ENCODE peak calls at places on chromosome 22, in nine cellular contexts. G, U, O, S, Q, N, T, V and D are unnamed samples.

GRCh38 chr22:47128216-47129215 is 366.1 kb downstream of the TBC1D22A start:
- DNase-seq in Q (no peak), U (no peak), N (no peak), O (no peak), S (no peak), G (no peak), V (no peak), T (no peak), D (no peak)

GRCh38 chr22:24592144-24592845 is 578 bp downstream of the LRRC75B start:
- DNase-seq in T (no peak), G (no peak), N (peak), V (no peak), U (peak), O (no peak), S (no peak), Q (no peak), D (no peak)

GRCh38 chr22:19731361-19731725 is 8.0 kb downstream of the GP1BB start:
- DNase-seq in O (no peak), S (no peak), V (no peak), N (no peak), U (no peak), G (no peak), T (no peak), Q (no peak), D (no peak)

GRCh38 chr22:32917577-32918375 is 116.3 kb downstream of the TIMP3 start:
- DNase-seq in S (no peak), G (no peak), T (no peak), U (no peak), V (no peak), N (peak), O (no peak), Q (no peak), D (no peak)

GRCh38 chr22:49394116-49394785 is 433.4 kb downstream of the BRD1 start:
- DNase-seq in T (no peak), V (no peak), U (no peak), S (no peak), O (no peak), N (no peak), G (no peak), Q (no peak), D (no peak)

GRCh38 chr22:23622634-23623033 is 9.5 kb downstream of the DRICH1 start:
- DNase-seq in Q (peak), V (no peak), N (no peak), U (no peak), O (no peak), S (no peak), T (no peak), G (no peak), D (no peak)

GRCh38 chr22:33014621-33015020 is 43.6 kb downstream of the SYN3 start:
- DNase-seq in U (no peak), O (no peak), G (no peak), T (no peak), Q (no peak), S (no peak), V (no peak), N (no peak), D (no peak)

GRCh38 chr22:20080776-20081654 is 974 bp downstream of the DGCR8 start:
- DNase-seq in U (peak), N (peak), Q (peak), V (no peak), S (peak), O (no peak), G (no peak), T (no peak), D (peak)

GRCh38 chr22:47201996-47202818 is 439.8 kb downstream of the TBC1D22A start:
- DNase-seq in T (no peak), Q (no peak), N (no peak), U (no peak), G (no peak), O (no peak), S (no peak), V (no peak), D (no peak)

GRCh38 chr22:38831166-38831945 is 12.5 kb downstream of the NPTXR start:
- DNase-seq in V (no peak), S (peak), O (no peak), G (no peak), N (peak), U (no peak), T (peak), Q (peak), D (no peak)

GRCh38 chr22:19514831-19515565 is 9.2 kb downstream of the CLDN5 start:
- DNase-seq in N (no peak), G (no peak), U (no peak), O (no peak), Q (peak), S (no peak), T (no peak), V (no peak), D (no peak)

GRCh38 chr22:46075764-46076531 is 74.4 kb upstream of the PPARA start:
- DNase-seq in Q (no peak), U (no peak), V (no peak), T (no peak), G (no peak), N (no peak), S (no peak), O (no peak), D (no peak)

GRCh38 chr22:39343259-39344045 is 6.3 kb upstream of the SYNGR1 start:
- DNase-seq in G (peak), O (no peak), N (peak), V (peak), U (no peak), S (no peak), Q (peak), T (no peak), D (peak)

GRCh38 chr22:19782533-19782932 is 22.0 kb downstream of the TBX1 start:
- DNase-seq in O (no peak), G (no peak), V (no peak), Q (no peak), N (no peak), T (no peak), S (no peak), U (no peak), D (no peak)

GRCh38 chr22:29519996-29520395 is 33.6 kb downstream of the THOC5 start:
- DNase-seq in N (no peak), V (no peak), G (no peak), U (no peak), Q (no peak), O (no peak), S (no peak), T (no peak), D (no peak)

GRCh38 chr22:38432264-38432663 is 22.7 kb downstream of the KCNJ4 start:
- DNase-seq in V (no peak), O (peak), N (no peak), U (no peak), Q (no peak), G (no peak), S (no peak), T (no peak), D (no peak)

GRCh38 chr22:46077669-46078099 is 72.6 kb upstream of the PPARA start:
- DNase-seq in T (no peak), Q (no peak), G (no peak), V (no peak), O (no peak), U (no peak), N (no peak), S (no peak), D (no peak)

GRCh38 chr22:45072322-45072903 is 62.6 kb upstream of the PHF21B start:
- DNase-seq in O (no peak), G (no peak), U (no peak), N (peak), T (peak), Q (peak), S (no peak), V (peak), D (no peak)

GRCh38 chr22:17734197-17734596 is 40.1 kb downstream of the BID start:
- DNase-seq in G (no peak), U (no peak), O (no peak), V (no peak), N (peak), Q (peak), T (no peak), S (no peak), D (peak)

GRCh38 chr22:35782504-35782903 is 64.8 kb downstream of the APOL5 start:
- DNase-seq in S (no peak), U (no peak), Q (no peak), N (no peak), G (no peak), T (no peak), V (no peak), O (no peak), D (no peak)

GRCh38 chr22:48757581-48757980 is 1070.1 kb downstream of the BRD1 start:
- DNase-seq in O (no peak), N (no peak), U (no peak), Q (no peak), V (no peak), S (no peak), T (no peak), G (no peak), D (peak)

GRCh38 chr22:39129746-39130145 is 22.7 kb downstream of the CBX7 start:
- DNase-seq in O (no peak), N (no peak), Q (no peak), T (no peak), G (no peak), S (no peak), V (no peak), U (no peak), D (no peak)

GRCh38 chr22:33270596-33270995 is 212.4 kb upstream of the SYN3 start:
- DNase-seq in N (no peak), O (no peak), T (no peak), U (no peak), G (no peak), Q (no peak), S (no peak), V (no peak), D (no peak)

GRCh38 chr22:17781319-17782031 is 7.2 kb upstream of the BID start:
- DNase-seq in N (peak), Q (peak), V (no peak), T (peak), G (no peak), U (peak), O (peak), S (peak), D (peak)

GRCh38 chr22:49062155-49063039 is 765.3 kb downstream of the BRD1 start:
- DNase-seq in Q (no peak), T (no peak), N (no peak), U (no peak), V (no peak), S (no peak), G (no peak), O (no peak), D (no peak)

GRCh38 chr22:49587421-49587820 is 240.3 kb downstream of the BRD1 start:
- DNase-seq in V (no peak), O (no peak), U (no peak), T (no peak), N (no peak), G (no peak), Q (no peak), S (no peak), D (no peak)

GRCh38 chr22:47328550-47329243 is 566.2 kb downstream of the TBC1D22A start:
- DNase-seq in U (no peak), T (peak), V (peak), G (no peak), S (peak), Q (peak), N (peak), O (peak), D (no peak)

GRCh38 chr22:42116848-42117424 is 13.7 kb downstream of the CYP2D6 start:
- DNase-seq in S (no peak), O (no peak), Q (peak), U (no peak), G (no peak), V (no peak), T (no peak), N (peak), D (no peak)

GRCh38 chr22:42108848-42109247 is 18.3 kb upstream of the NDUFA6 start:
- DNase-seq in T (no peak), O (no peak), V (no peak), Q (no peak), U (no peak), G (no peak), N (no peak), S (no peak), D (no peak)

GRCh38 chr22:42111798-42112197 is 18.8 kb downstream of the CYP2D6 start:
- DNase-seq in Q (no peak), O (no peak), N (no peak), S (no peak), V (no peak), T (no peak), G (no peak), U (no peak), D (no peak)

DNA sequence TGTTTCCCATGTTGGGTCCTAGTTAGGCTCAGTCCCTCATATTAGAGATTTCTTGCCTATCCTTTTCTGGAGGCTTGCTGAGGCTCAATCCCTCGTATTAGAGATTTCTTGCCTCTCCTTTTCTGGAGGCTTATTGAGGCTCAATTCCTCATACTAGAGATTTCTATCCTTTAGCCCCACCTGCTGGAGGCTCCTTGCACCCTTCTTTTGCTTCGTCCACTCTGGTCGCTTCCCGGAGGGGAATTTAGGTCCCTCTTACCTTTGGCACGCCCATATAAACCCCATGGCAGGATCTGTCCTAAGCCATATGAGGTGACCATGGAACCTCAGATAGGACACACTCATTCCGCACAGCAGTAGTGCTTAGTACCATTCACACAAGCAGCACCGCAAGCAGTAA is 15.9 kb downstream of the CYP2D6 start:
- DNase-seq in N (peak), U (no peak), G (no peak), O (no peak), T (no peak), Q (peak), S (no peak), V (no peak), D (no peak)
- TF ChIP-seq CTCF in N (peak), U (peak), G (peak), O (peak), T (no peak), Q (peak), S (peak), V (peak), D (no peak)

GRCh38 chr22:27317156-27317555 is 484.4 kb downstream of the MN1 start:
- DNase-seq in S (no peak), N (peak), O (no peak), G (no peak), U (no peak), Q (no peak), T (no peak), V (no peak), D (no peak)
- TF ChIP-seq CTCF in S (peak), N (peak), O (no peak), G (no peak), U (no peak), Q (no peak), T (peak), V (no peak), D (no peak)

GRCh38 chr22:22394589-22394988 is 114.0 kb downstream of the ZNF280B start:
- DNase-seq in N (no peak), T (no peak), Q (no peak), S (no peak), V (no peak), U (no peak), G (no peak), O (no peak), D (no peak)
- TF ChIP-seq CTCF in N (no peak), T (no peak), Q (no peak), S (no peak), V (no peak), U (no peak), G (no peak), O (no peak), D (no peak)

DNA sequence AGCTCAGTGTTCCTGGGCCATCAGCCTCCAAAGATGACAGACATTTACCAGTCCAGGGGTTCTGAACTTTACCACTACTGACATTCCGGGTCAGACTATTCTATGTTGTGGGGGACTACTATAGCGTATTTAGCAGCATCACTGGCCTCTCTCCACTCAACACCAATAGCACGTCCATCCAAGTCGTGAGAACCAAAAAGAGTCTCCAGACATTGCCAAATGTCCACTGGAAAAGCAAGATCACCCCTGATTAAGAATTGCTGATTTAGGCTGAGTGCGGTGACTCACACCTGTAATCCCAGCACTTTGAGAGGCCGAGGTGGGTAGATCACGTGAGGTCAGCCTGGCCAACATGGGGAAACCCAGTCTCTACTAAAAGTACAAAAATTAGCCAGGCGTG is 5.3 kb downstream of the PES1 start:
- DNase-seq in U (no peak), Q (no peak), O (no peak), T (no peak), V (no peak), N (no peak), S (no peak), G (no peak), D (no peak)
- TF ChIP-seq CTCF in U (no peak), Q (no peak), O (no peak), T (no peak), V (no peak), N (no peak), S (no peak), G (no peak), D (no peak)

DNA sequence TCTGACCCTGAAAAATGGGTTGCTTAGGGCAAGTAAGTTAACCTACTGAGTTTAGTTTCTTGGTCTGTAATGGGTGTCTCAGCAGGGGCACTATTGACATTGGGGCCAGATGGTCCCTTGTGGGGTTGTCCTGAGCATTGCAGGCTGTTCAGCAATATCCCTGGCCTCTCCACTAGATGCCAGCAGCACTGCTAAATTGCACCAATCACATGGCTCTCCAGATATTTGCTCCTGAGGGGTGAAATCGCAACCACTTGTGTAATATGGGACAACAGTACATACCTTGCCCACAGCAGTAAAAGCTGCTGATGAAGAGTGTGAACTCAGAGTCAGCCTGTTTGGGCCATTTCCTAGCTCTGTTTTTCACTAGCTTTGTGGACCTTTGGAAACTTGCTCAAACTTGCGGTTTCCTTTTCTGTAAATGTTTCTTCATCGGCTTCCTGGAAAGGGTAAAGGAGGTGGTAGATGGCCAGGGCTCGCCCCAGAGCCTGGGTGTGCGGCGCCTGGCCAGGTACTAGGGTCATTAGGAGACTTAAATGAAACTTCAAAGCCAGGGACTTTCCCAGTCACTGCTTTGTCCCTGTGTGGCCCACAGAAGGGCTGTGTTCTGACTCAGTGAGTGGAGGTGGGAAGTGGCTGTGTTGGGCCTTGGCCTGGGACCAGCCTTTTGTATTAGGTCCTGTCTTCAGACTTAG is 13.0 kb downstream of the NCF4 start:
- DNase-seq in O (peak), U (peak), G (peak), T (no peak), S (no peak), Q (peak), N (peak), V (peak), D (peak)
- TF ChIP-seq CTCF in O (peak), U (peak), G (peak), T (peak), S (peak), Q (peak), N (peak), V (peak), D (peak)

DNA sequence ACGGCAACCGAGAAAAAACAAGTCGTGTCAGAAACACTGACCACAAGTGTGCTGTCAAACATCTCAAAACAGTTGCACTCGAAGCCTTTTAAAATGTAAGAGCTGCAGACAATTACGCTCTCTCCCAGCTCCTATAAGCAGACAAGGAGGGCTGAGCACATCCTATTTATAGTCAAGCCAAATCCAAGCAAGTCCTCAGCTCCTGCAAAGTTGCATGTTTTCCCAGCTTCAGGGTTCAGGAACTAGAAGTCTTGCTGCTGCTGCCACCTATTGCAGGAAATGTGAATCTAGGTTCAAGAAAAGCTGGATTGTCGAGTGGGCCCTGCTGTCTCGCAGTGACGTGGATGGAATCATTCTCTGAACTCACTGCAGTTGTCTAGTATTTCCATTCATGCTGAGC is 15.5 kb downstream of the EFCAB6 start:
- DNase-seq in S (peak), G (no peak), Q (peak), N (peak), U (no peak), T (no peak), O (peak), V (no peak), D (no peak)
- TF ChIP-seq CTCF in S (peak), G (no peak), Q (peak), N (peak), U (no peak), T (peak), O (peak), V (peak), D (peak)

GRCh38 chr22:50626314-50626855 is 1.6 kb downstream of the ARSA start:
- DNase-seq in N (no peak), Q (no peak), O (no peak), S (no peak), U (no peak), V (no peak), G (no peak), T (no peak), D (no peak)

GRCh38 chr22:50628543-50629134 is 687 bp upstream of the ARSA start:
- DNase-seq in U (no peak), S (no peak), V (no peak), G (no peak), N (no peak), O (no peak), T (no peak), Q (no peak), D (no peak)

GRCh38 chr22:50627452-50627913 is 469 bp downstream of the ARSA start:
- DNase-seq in T (no peak), O (no peak), S (no peak), G (no peak), N (no peak), V (no peak), Q (no peak), U (no peak), D (no peak)

GRCh38 chr22:50626856-50627451 is 998 bp downstream of the ARSA start:
- DNase-seq in Q (no peak), T (no peak), S (no peak), N (no peak), U (no peak), G (no peak), O (no peak), V (no peak), D (no peak)

GRCh38 chr22:50627914-50628542 is at the start of gene ARSA:
- DNase-seq in N (peak), V (no peak), T (peak), Q (peak), O (peak), G (peak), U (peak), S (peak), D (peak)
- TF ChIP-seq CTCF in N (peak), V (peak), T (peak), Q (peak), O (peak), G (peak), U (peak), S (peak), D (peak)

GRCh38 chr22:26316732-26317131 is 112.3 kb upstream of the ASPHD2 start:
- DNase-seq in N (no peak), Q (no peak), U (no peak), V (no peak), S (no peak), O (no peak), G (no peak), T (no peak), D (no peak)

GRCh38 chr22:26313291-26313690 is 115.8 kb upstream of the ASPHD2 start:
- DNase-seq in G (no peak), Q (no peak), T (no peak), V (no peak), O (no peak), S (no peak), N (no peak), U (no peak), D (no peak)

GRCh38 chr22:26314171-26314570 is 114.9 kb upstream of the ASPHD2 start:
- DNase-seq in T (no peak), G (no peak), S (no peak), U (no peak), O (no peak), V (no peak), Q (no peak), N (no peak), D (no peak)

GRCh38 chr22:26310616-26311015 is 118.4 kb upstream of the ASPHD2 start:
- DNase-seq in Q (no peak), U (no peak), N (no peak), T (no peak), V (no peak), O (no peak), S (no peak), G (no peak), D (no peak)

DNA sequence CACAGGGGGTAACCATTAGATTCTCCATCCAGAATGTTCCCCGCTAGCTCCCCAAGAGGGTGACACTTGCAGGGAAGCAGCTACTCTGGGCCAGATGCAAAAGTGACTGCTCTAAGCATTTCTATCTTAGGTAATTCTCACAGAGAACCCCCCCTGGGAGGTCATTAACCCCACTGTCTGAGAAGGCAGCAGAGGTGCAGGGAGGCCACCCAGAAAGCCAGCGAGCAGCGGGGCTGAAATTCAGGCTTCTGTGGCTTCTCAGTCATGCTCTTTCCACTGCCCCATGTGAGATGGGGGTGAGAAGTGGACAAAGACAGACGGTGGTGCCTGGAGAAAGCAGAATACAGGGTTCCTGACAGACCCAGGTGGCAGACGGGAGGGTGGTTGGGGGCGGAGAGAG is 114.4 kb upstream of the ASPHD2 start:
- DNase-seq in Q (no peak), V (no peak), N (no peak), S (no peak), O (no peak), G (no peak), T (no peak), U (no peak), D (no peak)
- TF ChIP-seq CTCF in Q (no peak), V (no peak), N (no peak), S (no peak), O (no peak), G (no peak), T (no peak), U (no peak), D (no peak)